ENCODE peak calls at places on chromosomes 7 and 10, in four cellular contexts. B is K562, K is GM12891, M is GM12878. Z is an unnamed sample.

GRCh38 chr7:351256-351655 is 61.3 kb downstream of the FOXL3 start:
- DNase-seq in K (no peak), M (no peak), B (no peak), Z (no peak)

GRCh38 chr10:22230331-22230833 is 12.6 kb upstream of the EBLN1 start:
- DNase-seq in B (peak), K (peak), M (no peak), Z (peak)

GRCh38 chr10:97713351-97713827 is at the start of gene MARVELD1:
- DNase-seq in M (no peak), K (peak), B (peak), Z (no peak)

GRCh38 chr10:109219935-109220334 is 703.4 kb downstream of the XPNPEP1 start:
- DNase-seq in K (no peak), M (no peak), B (no peak), Z (no peak)

GRCh38 chr10:52818019-52818418 is 45.4 kb upstream of the MBL2 start:
- DNase-seq in B (no peak), K (peak), M (peak), Z (peak)

GRCh38 chr10:35795131-35795819 is 153.2 kb upstream of the FZD8 start:
- DNase-seq in M (no peak), K (no peak), B (no peak), Z (no peak)

GRCh38 chr10:72261323-72262018 is 12.3 kb upstream of the DDIT4 start:
- DNase-seq in B (peak), K (peak), M (peak), Z (no peak)

GRCh38 chr10:49435225-49435624 is 39.3 kb upstream of the DRGX start:
- DNase-seq in B (no peak), M (no peak), K (no peak), Z (no peak)

GRCh38 chr7:132577206-132578049 is 1.2 kb upstream of the PLXNA4 start:
- DNase-seq in K (peak), M (no peak), B (no peak), Z (peak)

GRCh38 chr7:54839538-54840213 is 80.7 kb upstream of the SEC61G start:
- DNase-seq in B (no peak), M (no peak), K (no peak), Z (no peak)

GRCh38 chr10:121296856-121297255 is 301.4 kb downstream of the FGFR2 start:
- DNase-seq in K (no peak), M (no peak), B (no peak), Z (no peak)

GRCh38 chr7:155084021-155084420 is 13.9 kb downstream of the HTR5A start:
- DNase-seq in K (no peak), B (no peak), M (no peak), Z (no peak)

GRCh38 chr7:142563470-142563869 is 185.8 kb upstream of the PRSS1 start:
- DNase-seq in B (no peak), K (no peak), M (no peak), Z (no peak)

GRCh38 chr7:29500719-29501118 is 62.9 kb upstream of the PRR15 start:
- DNase-seq in M (no peak), B (no peak), K (no peak), Z (no peak)

GRCh38 chr7:38632411-38632810 is 1.2 kb upstream of the AMPH start:
- DNase-seq in K (no peak), B (no peak), M (no peak), Z (no peak)

GRCh38 chr10:70758757-70759514 is 26.2 kb downstream of the TBATA start:
- DNase-seq in M (peak), B (peak), K (peak), Z (peak)

GRCh38 chr10:75431180-75432111 is at the start of gene LRMDA:
- DNase-seq in K (no peak), M (no peak), B (no peak), Z (peak)

GRCh38 chr7:43906327-43907010 is at the start of gene URGCP:
- DNase-seq in B (peak), K (peak), M (no peak), Z (peak)

GRCh38 chr10:95266674-95267095 is 24.1 kb downstream of the PDLIM1 start:
- DNase-seq in B (peak), K (peak), M (no peak), Z (no peak)

GRCh38 chr7:22060197-22060596 is 114.5 kb upstream of the CDCA7L start:
- DNase-seq in M (no peak), K (no peak), B (no peak), Z (no peak)

GRCh38 chr10:3825244-3825643 is 40.2 kb upstream of the KLF6 start:
- DNase-seq in K (no peak), B (no peak), M (no peak), Z (no peak)

GRCh38 chr10:248307-248706 is 113.1 kb downstream of the ZMYND11 start:
- DNase-seq in B (no peak), M (no peak), K (no peak), Z (no peak)

GRCh38 chr10:103799341-103799740 is 56.0 kb downstream of the SH3PXD2A start:
- DNase-seq in B (no peak), K (no peak), M (no peak), Z (no peak)

GRCh38 chr7:101947899-101948298 is 130.5 kb downstream of the CUX1 start:
- DNase-seq in K (no peak), B (peak), M (no peak), Z (no peak)

GRCh38 chr7:39464350-39465054 is 101.7 kb upstream of the YAE1 start:
- DNase-seq in B (no peak), M (no peak), K (no peak), Z (no peak)

GRCh38 chr10:20936388-20936787 is 39.3 kb upstream of the NEBL start:
- DNase-seq in K (no peak), B (no peak), M (no peak), Z (no peak)

GRCh38 chr10:77737608-77738007 is 100.0 kb upstream of the KCNMA1 start:
- DNase-seq in B (no peak), M (no peak), K (no peak), Z (no peak)

GRCh38 chr7:93921607-93922446 is at the start of gene GNG11:
- DNase-seq in K (peak), B (no peak), M (no peak), Z (peak)

GRCh38 chr10:95394161-95394880 is 103.5 kb upstream of the PDLIM1 start:
- DNase-seq in M (peak), K (no peak), B (peak), Z (no peak)

GRCh38 chr7:21368317-21368716 is 59.6 kb upstream of the SP4 start:
- DNase-seq in M (no peak), K (no peak), B (no peak), Z (no peak)

GRCh38 chr7:2001601-2002442 is 230.9 kb downstream of the MAD1L1 start:
- DNase-seq in M (no peak), K (no peak), B (no peak), Z (no peak)

GRCh38 chr10:62384057-62384446 is 9.9 kb downstream of the ZNF365 start:
- DNase-seq in M (peak), K (no peak), B (no peak), Z (peak)
- TF ChIP-seq SPI1 in M (no peak), K (no peak), B (no peak), Z (no peak)

GRCh38 chr7:151076863-151077704 is 3.5 kb downstream of the FASTK start:
- DNase-seq in B (no peak), M (no peak), K (no peak), Z (no peak)
- TF ChIP-seq SPI1 in B (no peak), M (no peak), K (no peak), Z (no peak)

GRCh38 chr10:116893686-116894037 is 44.4 kb downstream of the ENO4 start:
- DNase-seq in K (no peak), M (no peak), B (no peak), Z (no peak)

GRCh38 chr10:116891208-116891607 is 41.9 kb downstream of the ENO4 start:
- DNase-seq in B (no peak), M (no peak), K (no peak), Z (no peak)

GRCh38 chr10:116888380-116889055 is 39.2 kb downstream of the ENO4 start:
- DNase-seq in K (no peak), B (no peak), M (no peak), Z (no peak)

GRCh38 chr10:116889066-116889465 is 39.8 kb downstream of the ENO4 start:
- DNase-seq in M (no peak), K (no peak), B (no peak), Z (no peak)

GRCh38 chr10:116892873-116893685 is 43.8 kb downstream of the ENO4 start:
- DNase-seq in B (no peak), K (no peak), M (no peak), Z (no peak)
- TF ChIP-seq SPI1 in B (no peak), K (no peak), M (no peak), Z (no peak)

GRCh38 chr7:36487756-36488336 is 98.2 kb downstream of the ANLN start:
- DNase-seq in K (peak), M (peak), B (no peak), Z (peak)
- TF ChIP-seq SPI1 in K (no peak), M (no peak), B (no peak), Z (no peak)

GRCh38 chr7:94928168-94928707 is 20.8 kb downstream of the PPP1R9A start:
- DNase-seq in M (no peak), B (no peak), K (no peak), Z (no peak)

GRCh38 chr7:94921911-94922310 is 14.5 kb downstream of the PPP1R9A start:
- DNase-seq in M (no peak), B (no peak), K (no peak), Z (no peak)

GRCh38 chr7:94923412-94923811 is 16.0 kb downstream of the PPP1R9A start:
- DNase-seq in K (no peak), B (no peak), M (no peak), Z (no peak)

DNA sequence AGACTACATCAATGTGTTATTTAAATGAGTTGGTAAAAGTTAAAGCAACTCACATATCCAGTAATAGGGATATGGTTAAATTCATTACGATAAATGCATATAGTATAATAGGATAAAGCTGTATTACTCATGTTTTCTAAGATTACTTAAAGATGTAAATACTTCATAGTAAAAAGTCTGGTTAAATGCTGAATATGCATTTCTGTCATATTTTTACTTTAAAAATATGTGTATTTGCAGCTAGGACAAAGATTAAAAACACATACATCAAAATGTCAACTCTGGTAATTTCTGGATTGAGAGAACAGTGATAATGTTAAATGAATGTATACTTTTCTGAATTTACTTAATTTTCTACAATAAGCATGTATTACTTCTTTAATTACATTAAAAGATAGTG is 15.1 kb downstream of the PPP1R9A start:
- DNase-seq in M (no peak), B (no peak), K (no peak), Z (no peak)
- TF ChIP-seq SPI1 in M (no peak), B (no peak), K (no peak), Z (no peak)

GRCh38 chr10:101400529-101400928 is 46.6 kb downstream of the BTRC start:
- DNase-seq in K (no peak), B (no peak), M (no peak), Z (no peak)

GRCh38 chr10:101402711-101403110 is 48.7 kb downstream of the BTRC start:
- DNase-seq in K (no peak), M (no peak), B (no peak), Z (no peak)

GRCh38 chr10:101393378-101393777 is 39.4 kb downstream of the BTRC start:
- DNase-seq in M (no peak), K (no peak), B (no peak), Z (no peak)

GRCh38 chr10:101394522-101395133 is 40.7 kb downstream of the BTRC start:
- DNase-seq in B (no peak), M (no peak), K (no peak), Z (no peak)

GRCh38 chr10:101397140-101397539 is 43.2 kb downstream of the BTRC start:
- DNase-seq in M (no peak), B (peak), K (no peak), Z (no peak)
- TF ChIP-seq SPI1 in M (no peak), B (no peak), K (no peak), Z (no peak)

GRCh38 chr7:96314402-96315108 is 7.3 kb downstream of the SLC25A13 start:
- DNase-seq in M (no peak), K (no peak), B (no peak), Z (no peak)

GRCh38 chr7:96312502-96312901 is 9.4 kb downstream of the SLC25A13 start:
- DNase-seq in M (no peak), B (no peak), K (no peak), Z (no peak)

GRCh38 chr7:96310106-96310505 is 11.8 kb downstream of the SLC25A13 start:
- DNase-seq in B (no peak), K (no peak), M (no peak), Z (no peak)

GRCh38 chr7:96313940-96314339 is 8.0 kb downstream of the SLC25A13 start:
- DNase-seq in K (no peak), B (no peak), M (no peak), Z (no peak)

DNA sequence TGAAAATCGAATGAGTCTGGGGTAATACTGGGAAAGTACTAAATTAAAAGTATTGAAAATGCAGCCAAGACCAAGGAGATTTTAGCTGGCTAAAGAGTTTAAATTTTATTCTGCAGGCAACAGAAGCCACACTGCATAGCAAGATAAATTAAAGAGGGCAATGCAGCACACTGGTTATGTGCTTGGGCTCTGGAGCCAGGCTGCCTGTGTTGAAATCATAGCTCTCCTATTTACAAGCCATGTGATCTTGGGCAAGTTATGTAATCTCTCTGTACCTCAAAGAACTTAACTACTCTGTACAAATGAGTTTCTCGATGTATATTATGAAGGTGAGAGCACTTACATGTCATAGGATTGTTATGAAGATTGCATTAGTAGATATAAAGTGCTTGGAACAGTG is 9.9 kb downstream of the SLC25A13 start:
- DNase-seq in B (no peak), K (no peak), M (no peak), Z (no peak)
- TF ChIP-seq SPI1 in B (no peak), K (no peak), M (no peak), Z (no peak)